ENCODE peak calls at places on chromosome 16, in ten cellular contexts. B, E, K, H, C, W, U, L, F and I are unnamed samples.

GRCh38 chr16:3829631-3830536 is 50.6 kb downstream of the CREBBP start:
- DNase-seq in B (peak; percentile 72), E (no peak), K (no peak), H (no peak), C (no peak), W (no peak), U (no peak), L (no peak), F (no peak), I (no peak)

GRCh38 chr16:71610936-71611871 is 14.8 kb upstream of the MARVELD3 start:
- DNase-seq in B (peak; percentile 37), E (peak; percentile 76), K (peak; percentile 74), H (peak; percentile 66), C (peak; percentile 93), W (peak; percentile 76), U (peak; percentile 58), L (peak; percentile 76), F (peak; percentile 83), I (peak; percentile 81)

GRCh38 chr16:85479972-85480726 is 133.0 kb upstream of the GSE1 start:
- DNase-seq in B (no peak), E (no peak), K (no peak), H (peak; percentile 90), C (peak; percentile 64), W (no peak), U (no peak), L (no peak), F (peak; percentile 31), I (peak; percentile 82)

GRCh38 chr16:49519008-49519656 is 145.5 kb downstream of the C16orf78 start:
- DNase-seq in B (no peak), E (no peak), K (no peak), H (no peak), C (no peak), W (no peak), U (no peak), L (no peak), F (no peak), I (no peak)

GRCh38 chr16:81553080-81553813 is 108.6 kb downstream of the CMIP start:
- DNase-seq in B (peak; percentile 47), E (no peak), K (no peak), H (no peak), C (no peak), W (no peak), U (no peak), L (peak; percentile 24), F (no peak), I (no peak)

GRCh38 chr16:26911436-26911835 is 155.3 kb upstream of the C16orf82 start:
- DNase-seq in B (no peak), E (no peak), K (no peak), H (no peak), C (no peak), W (no peak), U (no peak), L (no peak), F (no peak), I (no peak)

GRCh38 chr16:1946495-1947368 is 3.7 kb upstream of the MSRB1 start:
- DNase-seq in B (no peak), E (no peak), K (no peak), H (no peak), C (peak; percentile 44), W (no peak), U (no peak), L (no peak), F (no peak), I (no peak)

GRCh38 chr16:66004706-66005105 is 361.8 kb upstream of the CDH5 start:
- DNase-seq in B (peak; percentile 27), E (no peak), K (no peak), H (no peak), C (no peak), W (no peak), U (no peak), L (no peak), F (no peak), I (no peak)

GRCh38 chr16:46775214-46775613 is 27.1 kb upstream of the MYLK3 start:
- DNase-seq in B (peak; percentile 45), E (no peak), K (no peak), H (no peak), C (no peak), W (no peak), U (no peak), L (no peak), F (no peak), I (no peak)

GRCh38 chr16:8850279-8850885 is 18.4 kb downstream of the CARHSP1 start:
- DNase-seq in B (peak; percentile 87), E (no peak), K (no peak), H (peak; percentile 19), C (peak; percentile 11), W (no peak), U (no peak), L (peak; percentile 68), F (no peak), I (peak; percentile 20)

GRCh38 chr16:9932919-9933653 is 249.1 kb downstream of the GRIN2A start:
- DNase-seq in B (no peak), E (no peak), K (no peak), H (no peak), C (no peak), W (no peak), U (no peak), L (no peak), F (no peak), I (no peak)

GRCh38 chr16:67092227-67092626 is 17.5 kb upstream of the PHAF1 start:
- DNase-seq in B (peak; percentile 86), E (no peak), K (no peak), H (no peak), C (no peak), W (no peak), U (no peak), L (no peak), F (no peak), I (no peak)